ENCODE peak calls at places on chromosomes 3 and 15, in seven cellular contexts. One of them, this sample, is unnamed.

GRCh38 chr15:88440021-88440420 is 27.2 kb downstream of the MRPL46 start:
- DNase-seq in stimulated activated CD8-positive, alpha-beta memory T cell treated with anti-CD3 and anti-CD28 coated beads, Interleukin-2, amount 100 ng/mL, for 1 hour: no peak
- DNase-seq in cardiac fibroblast: peak
- DNase-seq in MG63: peak
- DNase-seq in ureter: no peak
- DNase-seq in hippocampal formation: no peak
- DNase-seq in cardiac muscle cell: peak
- DNase-seq in this sample: peak

GRCh38 chr3:30649572-30650310 is 43.3 kb downstream of the TGFBR2 start:
- DNase-seq in stimulated activated CD8-positive, alpha-beta memory T cell treated with anti-CD3 and anti-CD28 coated beads, Interleukin-2, amount 100 ng/mL, for 1 hour: no peak
- DNase-seq in hippocampal formation: no peak
- DNase-seq in ureter: no peak
- DNase-seq in MG63: no peak
- DNase-seq in cardiac fibroblast: peak
- DNase-seq in cardiac muscle cell: peak
- DNase-seq in this sample: no peak

GRCh38 chr3:144843099-144843498 is 871.5 kb downstream of the DIPK2A start:
- DNase-seq in ureter: no peak
- DNase-seq in hippocampal formation: no peak
- DNase-seq in stimulated activated CD8-positive, alpha-beta memory T cell treated with anti-CD3 and anti-CD28 coated beads, Interleukin-2, amount 100 ng/mL, for 1 hour: no peak
- DNase-seq in cardiac fibroblast: no peak
- DNase-seq in cardiac muscle cell: no peak
- DNase-seq in MG63: no peak
- DNase-seq in this sample: no peak

GRCh38 chr15:55915876-55916567 is 77.4 kb downstream of the NEDD4 start:
- DNase-seq in cardiac muscle cell: peak
- DNase-seq in cardiac fibroblast: peak
- DNase-seq in hippocampal formation: no peak
- DNase-seq in ureter: no peak
- DNase-seq in MG63: no peak
- DNase-seq in stimulated activated CD8-positive, alpha-beta memory T cell treated with anti-CD3 and anti-CD28 coated beads, Interleukin-2, amount 100 ng/mL, for 1 hour: no peak
- DNase-seq in this sample: no peak

GRCh38 chr15:92429378-92430066 is 35.8 kb downstream of the ST8SIA2 start:
- DNase-seq in stimulated activated CD8-positive, alpha-beta memory T cell treated with anti-CD3 and anti-CD28 coated beads, Interleukin-2, amount 100 ng/mL, for 1 hour: no peak
- DNase-seq in MG63: peak
- DNase-seq in cardiac fibroblast: peak
- DNase-seq in cardiac muscle cell: peak
- DNase-seq in ureter: no peak
- DNase-seq in hippocampal formation: no peak
- DNase-seq in this sample: peak

GRCh38 chr3:185823280-185824044 is 1.4 kb downstream of the IGF2BP2 start:
- DNase-seq in hippocampal formation: no peak
- DNase-seq in stimulated activated CD8-positive, alpha-beta memory T cell treated with anti-CD3 and anti-CD28 coated beads, Interleukin-2, amount 100 ng/mL, for 1 hour: no peak
- DNase-seq in ureter: peak
- DNase-seq in cardiac muscle cell: peak
- DNase-seq in cardiac fibroblast: peak
- DNase-seq in MG63: peak
- DNase-seq in this sample: peak

GRCh38 chr15:45551691-45552090 is 29.1 kb upstream of the SLC30A4 start:
- DNase-seq in cardiac fibroblast: no peak
- DNase-seq in ureter: no peak
- DNase-seq in stimulated activated CD8-positive, alpha-beta memory T cell treated with anti-CD3 and anti-CD28 coated beads, Interleukin-2, amount 100 ng/mL, for 1 hour: no peak
- DNase-seq in cardiac muscle cell: no peak
- DNase-seq in MG63: no peak
- DNase-seq in hippocampal formation: no peak
- DNase-seq in this sample: no peak

GRCh38 chr3:32613183-32613582 is 42.5 kb upstream of the DYNC1LI1 start:
- DNase-seq in ureter: no peak
- DNase-seq in hippocampal formation: no peak
- DNase-seq in cardiac fibroblast: no peak
- DNase-seq in cardiac muscle cell: no peak
- DNase-seq in stimulated activated CD8-positive, alpha-beta memory T cell treated with anti-CD3 and anti-CD28 coated beads, Interleukin-2, amount 100 ng/mL, for 1 hour: no peak
- DNase-seq in MG63: no peak
- DNase-seq in this sample: no peak

GRCh38 chr3:129312671-129313414 is 34.2 kb downstream of the HMCES start:
- DNase-seq in ureter: no peak
- DNase-seq in cardiac fibroblast: peak
- DNase-seq in cardiac muscle cell: no peak
- DNase-seq in MG63: no peak
- DNase-seq in hippocampal formation: no peak
- DNase-seq in stimulated activated CD8-positive, alpha-beta memory T cell treated with anti-CD3 and anti-CD28 coated beads, Interleukin-2, amount 100 ng/mL, for 1 hour: no peak
- DNase-seq in this sample: no peak

GRCh38 chr3:50112462-50112861 is 23.7 kb downstream of the RBM5 start:
- DNase-seq in stimulated activated CD8-positive, alpha-beta memory T cell treated with anti-CD3 and anti-CD28 coated beads, Interleukin-2, amount 100 ng/mL, for 1 hour: no peak
- DNase-seq in ureter: no peak
- DNase-seq in hippocampal formation: peak
- DNase-seq in MG63: no peak
- DNase-seq in cardiac fibroblast: no peak
- DNase-seq in cardiac muscle cell: no peak
- DNase-seq in this sample: no peak

GRCh38 chr3:9229886-9230285 is 19.6 kb downstream of the SRGAP3 start:
- DNase-seq in MG63: no peak
- DNase-seq in hippocampal formation: no peak
- DNase-seq in stimulated activated CD8-positive, alpha-beta memory T cell treated with anti-CD3 and anti-CD28 coated beads, Interleukin-2, amount 100 ng/mL, for 1 hour: no peak
- DNase-seq in cardiac fibroblast: no peak
- DNase-seq in cardiac muscle cell: no peak
- DNase-seq in ureter: no peak
- DNase-seq in this sample: no peak

GRCh38 chr3:170357920-170358854 is 672 bp downstream of the SKIL start:
- DNase-seq in cardiac muscle cell: peak
- DNase-seq in hippocampal formation: peak
- DNase-seq in ureter: peak
- DNase-seq in cardiac fibroblast: peak
- DNase-seq in MG63: peak
- DNase-seq in stimulated activated CD8-positive, alpha-beta memory T cell treated with anti-CD3 and anti-CD28 coated beads, Interleukin-2, amount 100 ng/mL, for 1 hour: peak
- DNase-seq in this sample: peak

GRCh38 chr3:64340636-64341240 is 115.5 kb upstream of the PRICKLE2 start:
- DNase-seq in cardiac muscle cell: peak
- DNase-seq in stimulated activated CD8-positive, alpha-beta memory T cell treated with anti-CD3 and anti-CD28 coated beads, Interleukin-2, amount 100 ng/mL, for 1 hour: no peak
- DNase-seq in cardiac fibroblast: peak
- DNase-seq in MG63: no peak
- DNase-seq in ureter: no peak
- DNase-seq in hippocampal formation: no peak
- DNase-seq in this sample: peak

GRCh38 chr15:78322243-78322642 is 17.9 kb upstream of the CRABP1 start:
- DNase-seq in hippocampal formation: no peak
- DNase-seq in cardiac muscle cell: peak
- DNase-seq in cardiac fibroblast: peak
- DNase-seq in MG63: no peak
- DNase-seq in stimulated activated CD8-positive, alpha-beta memory T cell treated with anti-CD3 and anti-CD28 coated beads, Interleukin-2, amount 100 ng/mL, for 1 hour: no peak
- DNase-seq in ureter: peak
- DNase-seq in this sample: peak

GRCh38 chr15:43524254-43524847 is 6.9 kb downstream of the MAP1A start:
- DNase-seq in hippocampal formation: no peak
- DNase-seq in cardiac fibroblast: no peak
- DNase-seq in stimulated activated CD8-positive, alpha-beta memory T cell treated with anti-CD3 and anti-CD28 coated beads, Interleukin-2, amount 100 ng/mL, for 1 hour: no peak
- DNase-seq in MG63: no peak
- DNase-seq in ureter: no peak
- DNase-seq in cardiac muscle cell: no peak
- DNase-seq in this sample: no peak

GRCh38 chr3:49906004-49906860 is 2.6 kb upstream of the MST1R start:
- DNase-seq in ureter: peak
- DNase-seq in cardiac fibroblast: peak
- DNase-seq in stimulated activated CD8-positive, alpha-beta memory T cell treated with anti-CD3 and anti-CD28 coated beads, Interleukin-2, amount 100 ng/mL, for 1 hour: no peak
- DNase-seq in MG63: peak
- DNase-seq in hippocampal formation: peak
- DNase-seq in cardiac muscle cell: peak
- DNase-seq in this sample: peak

GRCh38 chr3:39106281-39107055 is 959 bp downstream of the GORASP1 start:
- DNase-seq in cardiac fibroblast: peak
- DNase-seq in cardiac muscle cell: peak
- DNase-seq in stimulated activated CD8-positive, alpha-beta memory T cell treated with anti-CD3 and anti-CD28 coated beads, Interleukin-2, amount 100 ng/mL, for 1 hour: no peak
- DNase-seq in ureter: no peak
- DNase-seq in hippocampal formation: no peak
- DNase-seq in MG63: peak
- DNase-seq in this sample: no peak

GRCh38 chr3:129855454-129856419 is 37.8 kb downstream of the TMCC1 start:
- DNase-seq in hippocampal formation: peak
- DNase-seq in cardiac muscle cell: peak
- DNase-seq in ureter: no peak
- DNase-seq in cardiac fibroblast: peak
- DNase-seq in stimulated activated CD8-positive, alpha-beta memory T cell treated with anti-CD3 and anti-CD28 coated beads, Interleukin-2, amount 100 ng/mL, for 1 hour: no peak
- DNase-seq in MG63: no peak
- DNase-seq in this sample: peak

GRCh38 chr15:58909616-58910015 is 23.9 kb downstream of the SLTM start:
- DNase-seq in hippocampal formation: no peak
- DNase-seq in cardiac fibroblast: peak
- DNase-seq in cardiac muscle cell: peak
- DNase-seq in MG63: no peak
- DNase-seq in ureter: no peak
- DNase-seq in stimulated activated CD8-positive, alpha-beta memory T cell treated with anti-CD3 and anti-CD28 coated beads, Interleukin-2, amount 100 ng/mL, for 1 hour: no peak
- DNase-seq in this sample: no peak

GRCh38 chr3:127495821-127496220 is 94.7 kb downstream of the TPRA1 start:
- DNase-seq in hippocampal formation: no peak
- DNase-seq in stimulated activated CD8-positive, alpha-beta memory T cell treated with anti-CD3 and anti-CD28 coated beads, Interleukin-2, amount 100 ng/mL, for 1 hour: no peak
- DNase-seq in cardiac fibroblast: no peak
- DNase-seq in ureter: no peak
- DNase-seq in cardiac muscle cell: no peak
- DNase-seq in MG63: no peak
- DNase-seq in this sample: no peak

GRCh38 chr3:133408961-133409360 is 9.1 kb downstream of the BFSP2 start:
- DNase-seq in stimulated activated CD8-positive, alpha-beta memory T cell treated with anti-CD3 and anti-CD28 coated beads, Interleukin-2, amount 100 ng/mL, for 1 hour: no peak
- DNase-seq in MG63: peak
- DNase-seq in ureter: no peak
- DNase-seq in cardiac fibroblast: peak
- DNase-seq in hippocampal formation: no peak
- DNase-seq in cardiac muscle cell: peak
- DNase-seq in this sample: peak

GRCh38 chr3:42226470-42227425 is 39.2 kb downstream of the CCK start:
- DNase-seq in ureter: no peak
- DNase-seq in cardiac fibroblast: no peak
- DNase-seq in MG63: no peak
- DNase-seq in cardiac muscle cell: no peak
- DNase-seq in stimulated activated CD8-positive, alpha-beta memory T cell treated with anti-CD3 and anti-CD28 coated beads, Interleukin-2, amount 100 ng/mL, for 1 hour: no peak
- DNase-seq in hippocampal formation: no peak
- DNase-seq in this sample: peak

GRCh38 chr3:188202358-188203138 is 48.6 kb downstream of the LPP start:
- DNase-seq in cardiac fibroblast: no peak
- DNase-seq in ureter: no peak
- DNase-seq in stimulated activated CD8-positive, alpha-beta memory T cell treated with anti-CD3 and anti-CD28 coated beads, Interleukin-2, amount 100 ng/mL, for 1 hour: no peak
- DNase-seq in hippocampal formation: no peak
- DNase-seq in MG63: no peak
- DNase-seq in cardiac muscle cell: no peak
- DNase-seq in this sample: no peak

GRCh38 chr15:33699691-33700447 is 268.4 kb upstream of the CHRM5 start:
- DNase-seq in hippocampal formation: no peak
- DNase-seq in ureter: no peak
- DNase-seq in stimulated activated CD8-positive, alpha-beta memory T cell treated with anti-CD3 and anti-CD28 coated beads, Interleukin-2, amount 100 ng/mL, for 1 hour: no peak
- DNase-seq in cardiac muscle cell: peak
- DNase-seq in MG63: no peak
- DNase-seq in cardiac fibroblast: peak
- DNase-seq in this sample: peak

GRCh38 chr3:146233487-146233886 is 17.4 kb downstream of the PLSCR4 start:
- DNase-seq in cardiac muscle cell: no peak
- DNase-seq in MG63: no peak
- DNase-seq in ureter: no peak
- DNase-seq in hippocampal formation: no peak
- DNase-seq in stimulated activated CD8-positive, alpha-beta memory T cell treated with anti-CD3 and anti-CD28 coated beads, Interleukin-2, amount 100 ng/mL, for 1 hour: no peak
- DNase-seq in cardiac fibroblast: no peak
- DNase-seq in this sample: no peak

GRCh38 chr15:90987561-90988141 is 6.7 kb downstream of the PRC1 start:
- DNase-seq in MG63: no peak
- DNase-seq in cardiac muscle cell: no peak
- DNase-seq in stimulated activated CD8-positive, alpha-beta memory T cell treated with anti-CD3 and anti-CD28 coated beads, Interleukin-2, amount 100 ng/mL, for 1 hour: no peak
- DNase-seq in cardiac fibroblast: no peak
- DNase-seq in ureter: no peak
- DNase-seq in hippocampal formation: no peak
- DNase-seq in this sample: no peak

GRCh38 chr3:81743096-81744025 is 18.1 kb downstream of the GBE1 start:
- DNase-seq in stimulated activated CD8-positive, alpha-beta memory T cell treated with anti-CD3 and anti-CD28 coated beads, Interleukin-2, amount 100 ng/mL, for 1 hour: no peak
- DNase-seq in cardiac muscle cell: peak
- DNase-seq in cardiac fibroblast: peak
- DNase-seq in ureter: no peak
- DNase-seq in MG63: peak
- DNase-seq in hippocampal formation: no peak
- DNase-seq in this sample: peak

GRCh38 chr3:132242790-132243189 is 74.4 kb upstream of the ACP3 start:
- DNase-seq in MG63: no peak
- DNase-seq in cardiac muscle cell: no peak
- DNase-seq in hippocampal formation: no peak
- DNase-seq in cardiac fibroblast: no peak
- DNase-seq in ureter: no peak
- DNase-seq in stimulated activated CD8-positive, alpha-beta memory T cell treated with anti-CD3 and anti-CD28 coated beads, Interleukin-2, amount 100 ng/mL, for 1 hour: no peak
- DNase-seq in this sample: no peak

This sample was measured in Daoy.